ENCODE peak calls at places on chromosomes 6 and 20, in five cellular contexts. One of them, this sample, is unnamed.

GRCh38 chr20:34581341-34582189 is 23.0 kb downstream of the MAP1LC3A start:
- DNase-seq in brain microvascular endothelial cell: peak; percentile 17
- DNase-seq in cardiac septum: no peak
- DNase-seq in RCC 7860: no peak
- DNase-seq in sciatic nerve: peak; percentile 58
- DNase-seq in this sample: no peak

GRCh38 chr6:141968632-141969031 is 164.1 kb upstream of the GJE1 start:
- DNase-seq in brain microvascular endothelial cell: no peak
- DNase-seq in cardiac septum: no peak
- DNase-seq in RCC 7860: no peak
- DNase-seq in sciatic nerve: no peak
- DNase-seq in this sample: no peak

GRCh38 chr6:115058414-115059211 is 715.8 kb upstream of the HS3ST5 start:
- DNase-seq in brain microvascular endothelial cell: no peak
- DNase-seq in cardiac septum: no peak
- DNase-seq in RCC 7860: no peak
- DNase-seq in sciatic nerve: no peak
- DNase-seq in this sample: no peak

GRCh38 chr6:52362443-52363221 is 681 bp downstream of the PAQR8 start:
- DNase-seq in brain microvascular endothelial cell: peak; percentile 6
- DNase-seq in cardiac septum: no peak
- DNase-seq in RCC 7860: no peak
- DNase-seq in sciatic nerve: peak; percentile 71
- DNase-seq in this sample: peak; percentile 91

GRCh38 chr6:29561091-29561490 is 1.6 kb upstream of the UBD start:
- DNase-seq in brain microvascular endothelial cell: no peak
- DNase-seq in cardiac septum: no peak
- DNase-seq in RCC 7860: peak; percentile 11
- DNase-seq in sciatic nerve: no peak
- DNase-seq in this sample: no peak

GRCh38 chr6:5899216-5900045 is 107.3 kb downstream of the NRN1 start:
- DNase-seq in brain microvascular endothelial cell: no peak
- DNase-seq in cardiac septum: no peak
- DNase-seq in RCC 7860: no peak
- DNase-seq in sciatic nerve: no peak
- DNase-seq in this sample: no peak

GRCh38 chr6:747921-748320 is 55.0 kb upstream of the EXOC2 start:
- DNase-seq in brain microvascular endothelial cell: no peak
- DNase-seq in cardiac septum: no peak
- DNase-seq in RCC 7860: no peak
- DNase-seq in sciatic nerve: no peak
- DNase-seq in this sample: no peak

GRCh38 chr6:149140137-149140909 is 177.2 kb upstream of the TAB2 start:
- DNase-seq in brain microvascular endothelial cell: no peak
- DNase-seq in cardiac septum: no peak
- DNase-seq in RCC 7860: no peak
- DNase-seq in sciatic nerve: no peak
- DNase-seq in this sample: peak; percentile 69

GRCh38 chr6:53579338-53579737 is 34.4 kb upstream of the GCLC start:
- DNase-seq in brain microvascular endothelial cell: no peak
- DNase-seq in cardiac septum: no peak
- DNase-seq in RCC 7860: no peak
- DNase-seq in sciatic nerve: no peak
- DNase-seq in this sample: no peak

GRCh38 chr20:57662028-57662312 is 41.7 kb upstream of the ZBP1 start:
- DNase-seq in brain microvascular endothelial cell: no peak
- DNase-seq in cardiac septum: no peak
- DNase-seq in RCC 7860: no peak
- DNase-seq in sciatic nerve: peak; percentile 33
- DNase-seq in this sample: no peak

GRCh38 chr20:37571033-37571432 is 43.4 kb upstream of the BLCAP start:
- DNase-seq in brain microvascular endothelial cell: no peak
- DNase-seq in cardiac septum: no peak
- DNase-seq in RCC 7860: no peak
- DNase-seq in sciatic nerve: peak; percentile 10
- DNase-seq in this sample: no peak